ENCODE peak calls at places on chromosomes 11 and 22, in seven cellular contexts. B is psoas muscle, R is kidney, P is spleen, F is K562, O is GM13976, C is H9. G is an unnamed sample.

GRCh38 chr11:61472868-61473267 is 35.7 kb upstream of the LRRC10B start:
- DNase-seq in B (peak; percentile 50), R (no peak), P (no peak), F (no peak), O (no peak), C (no peak), G (no peak)

GRCh38 chr11:115075340-115075739 is 397.0 kb downstream of the NXPE2 start:
- DNase-seq in B (no peak), R (no peak), P (no peak), F (no peak), O (no peak), C (no peak), G (no peak)

GRCh38 chr11:117843666-117844484 is 19.3 kb upstream of the FXYD2 start:
- DNase-seq in B (peak; percentile 77), R (peak; percentile 90), P (peak; percentile 94), F (peak; percentile 70), O (peak; percentile 73), C (peak; percentile 74), G (no peak)

GRCh38 chr22:27990879-27991278 is 71.8 kb upstream of the PITPNB start:
- DNase-seq in B (peak; percentile 80), R (no peak), P (no peak), F (peak; percentile 71), O (peak; percentile 65), C (peak; percentile 89), G (peak; percentile 80)

GRCh38 chr11:122933434-122933833 is 48.2 kb downstream of the BSX start:
- DNase-seq in B (no peak), R (no peak), P (no peak), F (no peak), O (no peak), C (no peak), G (no peak)

GRCh38 chr11:119092880-119093665 is 8.4 kb downstream of the HMBS start:
- DNase-seq in B (no peak), R (no peak), P (no peak), F (peak; percentile 7), O (no peak), C (no peak), G (no peak)

GRCh38 chr11:35387341-35387982 is 31.9 kb downstream of the SLC1A2 start:
- DNase-seq in B (no peak), R (no peak), P (no peak), F (no peak), O (no peak), C (no peak), G (no peak)

GRCh38 chr22:30245181-30245984 is 1.2 kb downstream of the LIF start:
- DNase-seq in B (no peak), R (no peak), P (no peak), F (no peak), O (peak; percentile 48), C (peak; percentile 63), G (no peak)

GRCh38 chr11:117979481-117980211 is 6.5 kb upstream of the IL10RA start:
- DNase-seq in B (no peak), R (no peak), P (peak; percentile 71), F (peak; percentile 11), O (no peak), C (no peak), G (no peak)

GRCh38 chr22:30753701-30754100 is 59.0 kb downstream of the OSBP2 start:
- DNase-seq in B (no peak), R (no peak), P (no peak), F (no peak), O (no peak), C (no peak), G (no peak)

GRCh38 chr22:27512283-27512761 is 289.2 kb downstream of the MN1 start:
- DNase-seq in B (peak; percentile 64), R (no peak), P (no peak), F (no peak), O (no peak), C (no peak), G (no peak)

GRCh38 chr11:100316990-100317389 is 370.1 kb upstream of the ARHGAP42 start:
- DNase-seq in B (no peak), R (no peak), P (no peak), F (no peak), O (no peak), C (no peak), G (no peak)

GRCh38 chr22:45602824-45603301 is 68.8 kb upstream of the ATXN10 start:
- DNase-seq in B (no peak), R (peak; percentile 73), P (peak; percentile 30), F (peak; percentile 89), O (no peak), C (peak; percentile 94), G (peak; percentile 48)

GRCh38 chr11:6055569-6055968 is 25.0 kb upstream of the OR56A1 start:
- DNase-seq in B (no peak), R (no peak), P (no peak), F (no peak), O (no peak), C (no peak), G (no peak)

GRCh38 chr11:60056349-60056969 is at the start of gene MS4A3:
- DNase-seq in B (no peak), R (no peak), P (no peak), F (peak; percentile 46), O (no peak), C (no peak), G (no peak)

DNA sequence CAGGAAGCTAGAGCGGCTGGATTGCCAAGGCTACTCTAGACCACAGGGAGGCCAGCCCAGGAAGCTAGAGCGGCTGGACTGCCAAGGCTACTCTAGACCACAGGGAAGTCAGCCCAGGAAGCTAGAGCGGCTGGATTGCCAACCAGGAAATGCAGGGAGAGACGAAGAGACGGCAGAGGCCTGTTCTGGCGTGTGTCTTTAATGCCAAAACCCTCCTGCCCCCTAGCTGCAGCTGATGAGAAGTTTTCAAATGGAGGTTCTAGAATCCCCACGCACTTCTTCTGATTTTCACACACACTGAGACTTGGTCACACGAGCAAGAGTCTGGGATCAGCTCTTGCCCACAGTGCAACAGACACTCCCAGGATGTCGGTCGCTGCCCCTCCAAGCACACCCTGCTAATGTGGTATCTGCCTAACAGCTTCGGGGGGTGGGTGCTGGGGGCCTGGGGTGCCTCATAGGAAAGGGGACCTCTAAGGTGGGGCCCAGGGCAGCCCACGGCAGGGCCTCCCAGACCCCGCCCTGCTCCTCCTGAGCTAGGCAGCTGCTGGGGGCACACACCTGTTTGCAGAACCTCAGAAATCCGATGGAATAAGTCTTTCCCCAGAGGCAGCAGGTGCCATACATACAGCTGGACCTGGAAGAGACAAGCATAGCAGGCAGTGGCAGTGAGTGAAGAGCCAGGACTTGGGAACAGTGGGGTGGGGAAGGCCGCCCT is 28.5 kb downstream of the MAFF start:
- DNase-seq in B (no peak), R (no peak), P (no peak), F (peak; percentile 17), O (peak; percentile 79), C (peak; percentile 70), G (no peak)
- TF ChIP-seq CTCF in B (peak; percentile 21), R (peak; percentile 42), P (peak; percentile 50), F (peak; percentile 56), O (peak; percentile 35), C (peak; percentile 64), G (peak; percentile 59)

GRCh38 chr11:21927628-21928027 is 265.3 kb upstream of the ANO5 start:
- DNase-seq in B (no peak), R (no peak), P (no peak), F (no peak), O (no peak), C (no peak), G (no peak)

GRCh38 chr11:21928834-21929233 is 264.1 kb upstream of the ANO5 start:
- DNase-seq in B (no peak), R (no peak), P (no peak), F (no peak), O (no peak), C (no peak), G (no peak)

GRCh38 chr11:21931436-21932101 is 261.3 kb upstream of the ANO5 start:
- DNase-seq in B (no peak), R (no peak), P (no peak), F (no peak), O (no peak), C (no peak), G (no peak)

GRCh38 chr11:21933095-21933494 is 259.8 kb upstream of the ANO5 start:
- DNase-seq in B (no peak), R (no peak), P (no peak), F (peak; percentile 6), O (no peak), C (no peak), G (no peak)
- TF ChIP-seq CTCF in B (peak; percentile 53), R (peak; percentile 41), P (no peak), F (no peak), O (no peak), C (peak; percentile 69), G (peak; percentile 74)

GRCh38 chr11:103487113-103487512 is 377.9 kb downstream of the DYNC2H1 start:
- DNase-seq in B (no peak), R (no peak), P (no peak), F (no peak), O (no peak), C (no peak), G (no peak)

GRCh38 chr11:103488021-103488420 is 378.8 kb downstream of the DYNC2H1 start:
- DNase-seq in B (no peak), R (no peak), P (no peak), F (no peak), O (no peak), C (no peak), G (no peak)

GRCh38 chr11:103483996-103484395 is 374.8 kb downstream of the DYNC2H1 start:
- DNase-seq in B (no peak), R (no peak), P (no peak), F (no peak), O (no peak), C (no peak), G (no peak)

GRCh38 chr11:103486609-103487008 is 377.4 kb downstream of the DYNC2H1 start:
- DNase-seq in B (no peak), R (no peak), P (no peak), F (no peak), O (no peak), C (no peak), G (no peak)

GRCh38 chr11:103484545-103484944 is 375.3 kb downstream of the DYNC2H1 start:
- DNase-seq in B (no peak), R (no peak), P (no peak), F (no peak), O (no peak), C (no peak), G (no peak)
- TF ChIP-seq CTCF in B (no peak), R (no peak), P (no peak), F (no peak), O (no peak), C (no peak), G (no peak)

DNA sequence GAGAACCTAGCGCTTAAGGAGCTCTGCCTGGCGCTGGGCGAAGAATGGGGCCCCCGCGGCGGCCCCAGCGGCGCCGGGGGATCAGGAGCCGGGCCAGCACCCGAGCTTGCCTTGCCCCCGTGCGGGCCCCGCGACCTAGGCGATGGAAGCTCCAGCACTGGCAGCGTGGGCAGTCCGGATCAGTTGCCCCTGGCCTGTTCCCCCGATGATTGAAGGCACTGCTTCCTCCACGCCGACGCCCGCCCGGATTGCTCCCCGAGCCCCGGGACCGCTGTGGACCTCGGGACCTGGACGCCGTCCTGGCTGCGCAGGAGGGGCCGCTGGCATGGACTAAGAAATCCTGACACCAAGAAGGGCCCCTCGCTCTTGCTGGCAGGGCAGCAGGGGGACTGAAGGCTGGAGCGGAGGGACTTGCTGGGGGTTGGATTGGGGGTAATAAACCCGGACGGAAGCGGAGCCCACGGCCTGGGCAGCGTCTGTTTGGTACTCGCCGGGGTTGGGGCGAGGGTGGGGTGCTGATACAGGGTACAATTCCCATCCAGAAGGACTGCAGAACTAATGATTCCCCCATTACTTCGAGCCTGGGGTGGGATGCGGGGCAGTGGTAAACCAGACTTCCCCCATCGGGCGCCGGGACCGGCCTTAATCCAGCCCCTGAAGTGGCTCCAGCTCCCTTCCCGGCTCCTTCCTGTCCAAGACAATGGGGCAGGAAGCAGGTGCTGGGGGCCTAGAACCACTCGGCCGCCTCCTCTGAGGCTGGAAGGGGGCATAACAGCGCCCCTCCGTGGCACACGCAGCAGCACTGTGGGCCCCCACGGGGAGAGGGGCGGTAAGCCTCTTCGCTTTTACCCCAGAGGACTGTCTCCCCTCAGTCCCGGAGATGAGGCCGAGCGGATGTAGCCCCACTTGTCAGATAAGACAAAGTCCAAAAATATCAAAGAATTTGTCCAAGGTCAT is 985 bp downstream of the CCDC85B start:
- DNase-seq in B (no peak), R (peak; percentile 86), P (peak; percentile 90), F (peak; percentile 73), O (no peak), C (peak; percentile 78), G (no peak)
- TF ChIP-seq CTCF in B (peak; percentile 11), R (peak; percentile 16), P (peak; percentile 38), F (peak; percentile 53), O (peak; percentile 73), C (peak; percentile 52), G (peak; percentile 54)

G was measured in chondrocyte.